ENCODE peak calls at places on chromosomes 5 and 9, in nine cellular contexts. J, Z, V, X, H, D, B, K and P are unnamed samples.

GRCh38 chr5:40381676-40382363 is 297.9 kb upstream of the PTGER4 start:
- DNase-seq in J (peak; percentile 45), Z (no peak), V (peak; percentile 64), X (no peak), H (peak; percentile 60), D (no peak), B (no peak), K (no peak), P (no peak)

GRCh38 chr9:33161011-33161588 is 6.0 kb downstream of the B4GALT1 start:
- DNase-seq in J (peak; percentile 100), Z (peak; percentile 90), V (peak; percentile 97), X (peak; percentile 98), H (peak; percentile 98), D (peak; percentile 77), B (peak; percentile 78), K (peak; percentile 85), P (peak; percentile 98)

GRCh38 chr5:19044931-19045695 is 942.9 kb downstream of the CDH18 start:
- DNase-seq in J (no peak), Z (no peak), V (no peak), X (no peak), H (no peak), D (no peak), B (no peak), K (no peak), P (no peak)

GRCh38 chr9:110546411-110546871 is 33.1 kb downstream of the SVEP1 start:
- DNase-seq in J (no peak), Z (no peak), V (peak; percentile 43), X (peak; percentile 48), H (no peak), D (peak; percentile 49), B (no peak), K (no peak), P (peak; percentile 59)

GRCh38 chr5:130243641-130244040 is 339.4 kb downstream of the CHSY3 start:
- DNase-seq in J (no peak), Z (no peak), V (no peak), X (no peak), H (no peak), D (no peak), B (no peak), K (no peak), P (no peak)

GRCh38 chr9:77541055-77541454 is 107.1 kb downstream of the GNA14 start:
- DNase-seq in J (no peak), Z (no peak), V (no peak), X (no peak), H (no peak), D (no peak), B (no peak), K (no peak), P (no peak)

GRCh38 chr9:95082401-95083084 is 235.0 kb downstream of the FANCC start:
- DNase-seq in J (no peak), Z (no peak), V (no peak), X (no peak), H (no peak), D (no peak), B (no peak), K (no peak), P (no peak)

GRCh38 chr9:35162605-35163315 is 951 bp downstream of the UNC13B start:
- DNase-seq in J (peak; percentile 5), Z (no peak), V (peak; percentile 38), X (peak; percentile 3), H (peak; percentile 1), D (no peak), B (no peak), K (no peak), P (peak; percentile 13)

GRCh38 chr5:142065273-142065672 is 43.3 kb upstream of the NDFIP1 start:
- DNase-seq in J (peak; percentile 32), Z (no peak), V (no peak), X (peak; percentile 48), H (peak; percentile 49), D (no peak), B (no peak), K (no peak), P (peak; percentile 22)

GRCh38 chr5:117880932-117881331 is 1107.4 kb downstream of the DTWD2 start:
- DNase-seq in J (no peak), Z (no peak), V (no peak), X (no peak), H (no peak), D (no peak), B (no peak), K (no peak), P (no peak)

GRCh38 chr5:150131978-150132694 is 23.5 kb downstream of the PDGFRB start:
- DNase-seq in J (no peak), Z (no peak), V (peak; percentile 75), X (peak; percentile 68), H (no peak), D (no peak), B (no peak), K (no peak), P (peak; percentile 58)

GRCh38 chr5:162227075-162227474 is 159.5 kb downstream of the GABRG2 start:
- DNase-seq in J (no peak), Z (no peak), V (no peak), X (no peak), H (no peak), D (no peak), B (no peak), K (no peak), P (no peak)

DNA sequence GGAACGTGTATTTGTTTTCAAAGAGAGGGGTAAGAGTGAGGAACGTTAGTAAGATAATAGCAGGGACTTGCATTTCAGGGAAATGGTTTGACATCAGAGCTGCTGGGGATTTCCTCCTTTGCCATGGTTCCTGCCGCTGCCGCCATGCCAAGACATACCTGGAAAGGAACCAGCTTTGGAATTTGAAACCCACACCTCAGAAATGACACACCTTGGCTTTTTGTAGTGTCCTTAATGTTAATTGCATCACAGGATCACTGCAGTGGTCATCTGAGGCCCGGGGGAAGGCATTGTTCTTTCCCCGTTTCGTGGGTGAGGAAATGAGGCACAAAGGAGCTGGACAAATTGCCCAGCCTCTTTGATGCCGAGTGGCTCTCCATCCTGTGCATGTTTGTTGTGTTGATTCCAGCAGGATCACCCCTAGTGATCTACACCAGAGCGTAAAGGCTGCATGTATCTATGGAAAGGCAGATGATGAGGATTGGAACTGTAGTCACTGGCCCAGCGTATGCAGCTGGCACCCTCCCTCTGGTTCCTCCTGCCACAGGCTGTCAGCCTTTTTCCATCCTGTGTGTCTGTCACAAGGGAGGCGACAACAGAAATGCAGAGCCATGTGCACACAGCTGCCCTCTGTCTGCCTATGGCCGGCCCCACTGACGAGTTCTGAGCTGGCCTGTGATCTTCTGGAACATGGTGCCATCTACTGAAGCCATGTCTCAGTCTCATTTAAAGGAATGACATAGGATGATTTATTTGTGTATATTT is 37.8 kb downstream of the SLC46A2 start:
- DNase-seq in J (no peak), Z (no peak), V (no peak), X (no peak), H (no peak), D (peak; percentile 63), B (no peak), K (no peak), P (no peak)
- TF ChIP-seq CTCF in J (no peak), Z (no peak), V (no peak), X (no peak), H (no peak), D (no peak), B (no peak), K (no peak), P (no peak)

DNA sequence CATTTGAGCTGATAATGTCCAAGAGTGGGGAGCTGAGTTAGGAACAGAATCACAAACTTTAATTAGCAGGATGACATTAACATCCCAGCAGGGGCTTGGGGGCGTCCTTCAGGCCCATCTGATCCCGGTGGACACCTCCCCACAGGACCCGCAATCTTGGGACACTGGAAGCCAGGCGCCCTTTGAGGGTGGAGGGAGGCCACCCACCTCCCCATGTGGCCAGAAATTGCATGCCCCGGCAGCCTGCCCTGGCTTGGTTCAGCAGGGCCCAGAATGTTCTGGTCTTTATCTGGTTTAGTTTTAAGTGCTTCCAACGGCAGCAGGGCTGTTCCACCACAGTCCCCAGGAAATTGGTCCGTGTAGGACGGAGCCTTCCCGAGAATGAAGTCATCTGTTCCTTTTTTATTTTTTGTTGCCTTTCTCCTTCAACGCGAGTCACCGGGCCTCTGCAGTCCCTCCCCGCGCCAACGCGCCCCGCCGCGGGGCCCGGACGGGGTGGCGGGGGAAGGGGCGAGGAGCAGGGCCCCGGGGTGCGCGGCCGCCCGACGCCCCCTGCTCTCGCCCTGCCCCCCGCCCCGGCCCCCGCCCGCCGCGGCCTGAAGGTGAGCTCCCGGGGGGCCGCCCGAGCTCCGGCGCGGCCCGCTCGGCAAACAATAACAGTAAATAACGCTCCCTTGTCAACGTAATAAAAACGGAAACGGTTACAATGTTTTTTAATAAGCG is 207.9 kb downstream of the C9orf50 start:
- DNase-seq in J (peak; percentile 81), Z (no peak), V (peak; percentile 84), X (peak; percentile 84), H (peak; percentile 87), D (peak; percentile 78), B (peak; percentile 46), K (peak; percentile 68), P (peak; percentile 91)
- TF ChIP-seq CTCF in J (no peak), Z (no peak), V (no peak), X (peak; percentile 15), H (no peak), D (peak; percentile 11), B (no peak), K (peak; percentile 8), P (no peak)

DNA sequence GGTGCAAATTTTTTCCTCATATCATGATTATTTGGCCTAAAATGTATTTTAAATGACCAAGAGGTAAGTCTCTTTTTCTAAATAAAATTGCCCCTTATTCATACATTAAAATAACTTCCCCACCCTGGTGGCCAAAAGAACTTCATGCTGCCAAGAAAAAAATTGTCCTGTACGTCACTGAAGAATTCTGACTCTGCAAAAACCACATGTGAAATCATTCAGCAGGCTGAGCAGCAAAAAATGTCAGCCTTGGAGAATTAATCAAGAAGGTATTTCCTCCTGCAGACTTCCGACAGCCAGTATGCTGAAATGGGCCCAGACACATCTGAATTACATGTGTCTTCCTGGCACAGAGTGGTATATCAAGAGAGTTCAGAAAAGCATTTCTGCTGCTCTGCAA is 94.6 kb upstream of the HMHB1 start:
- DNase-seq in J (peak; percentile 94), Z (no peak), V (peak; percentile 84), X (peak; percentile 97), H (peak; percentile 76), D (no peak), B (no peak), K (no peak), P (peak; percentile 31)
- TF ChIP-seq CTCF in J (no peak), Z (no peak), V (peak; percentile 23), X (peak; percentile 37), H (no peak), D (no peak), B (no peak), K (no peak), P (no peak)

GRCh38 chr5:140634103-140634502 is 1.1 kb upstream of the CD14 start:
- DNase-seq in J (no peak), Z (no peak), V (no peak), X (no peak), H (no peak), D (no peak), B (no peak), K (no peak), P (no peak)

GRCh38 chr5:140637722-140638473 is 1.4 kb upstream of the TMCO6 start:
- DNase-seq in J (no peak), Z (no peak), V (no peak), X (no peak), H (no peak), D (no peak), B (no peak), K (no peak), P (no peak)

GRCh38 chr5:140633081-140633471 is at the start of gene CD14:
- DNase-seq in J (no peak), Z (no peak), V (peak; percentile 57), X (peak; percentile 39), H (peak; percentile 32), D (peak; percentile 72), B (no peak), K (peak; percentile 79), P (peak; percentile 46)

GRCh38 chr5:140632366-140633080 is 452 bp downstream of the CD14 start:
- DNase-seq in J (peak; percentile 65), Z (no peak), V (peak; percentile 51), X (peak; percentile 33), H (peak; percentile 24), D (peak; percentile 80), B (peak; percentile 68), K (peak; percentile 71), P (peak; percentile 55)

GRCh38 chr5:140635291-140636257 is 2.6 kb upstream of the CD14 start:
- DNase-seq in J (no peak), Z (no peak), V (no peak), X (no peak), H (no peak), D (no peak), B (peak; percentile 30), K (no peak), P (no peak)
- TF ChIP-seq CTCF in J (no peak), Z (no peak), V (no peak), X (no peak), H (no peak), D (no peak), B (no peak), K (peak; percentile 26), P (no peak)